ENCODE peak calls at places on chromosome 10, in eight cellular contexts. C, Y, B, O, A, S, N and G are unnamed samples.

GRCh38 chr10:12628964-12629766 is 279.8 kb downstream of the CAMK1D start:
- DNase-seq in O (no peak), Y (no peak), C (no peak), N (peak), S (peak), A (no peak), B (no peak), G (peak)

GRCh38 chr10:114045071-114045737 is 1.5 kb downstream of the ADRB1 start:
- DNase-seq in A (no peak), Y (no peak), B (no peak), C (no peak), S (peak), N (no peak), O (peak), G (no peak)

GRCh38 chr10:30358206-30358605 is 9.1 kb upstream of the MTPAP start:
- DNase-seq in B (no peak), A (no peak), C (no peak), S (no peak), N (no peak), O (no peak), Y (no peak), G (no peak)

GRCh38 chr10:18658301-18658991 is 785 bp upstream of the ARL5B start:
- DNase-seq in B (peak), O (peak), S (no peak), C (peak), Y (no peak), N (no peak), A (peak), G (peak)

GRCh38 chr10:114322344-114322743 is 82.0 kb downstream of the AFAP1L2 start:
- DNase-seq in Y (no peak), B (no peak), A (no peak), C (no peak), N (no peak), S (no peak), O (no peak), G (peak)

GRCh38 chr10:48231178-48231577 is 43.3 kb downstream of the FRMPD2 start:
- DNase-seq in S (no peak), B (no peak), A (no peak), O (no peak), Y (no peak), N (no peak), C (peak), G (no peak)

GRCh38 chr10:102227050-102227449 is 951 bp downstream of the ELOVL3 start:
- DNase-seq in S (no peak), A (peak), C (no peak), B (no peak), Y (no peak), N (peak), O (no peak), G (no peak)

GRCh38 chr10:88582806-88583583 is at the start of gene RNLS:
- DNase-seq in A (peak), C (peak), N (no peak), O (peak), S (no peak), B (peak), Y (no peak), G (peak)

GRCh38 chr10:63752318-63752717 is 231.1 kb downstream of the REEP3 start:
- DNase-seq in A (no peak), O (no peak), Y (no peak), C (no peak), N (no peak), S (no peak), B (no peak), G (no peak)

GRCh38 chr10:123427386-123427785 is 238.8 kb upstream of the GPR26 start:
- DNase-seq in N (no peak), S (peak), A (no peak), B (no peak), O (no peak), Y (no peak), C (no peak), G (no peak)

GRCh38 chr10:102644066-102644645 is at the start of gene TRIM8:
- DNase-seq in Y (no peak), S (peak), C (no peak), B (peak), O (peak), A (no peak), N (no peak), G (no peak)

GRCh38 chr10:78724846-78725245 is 343.9 kb upstream of the ZMIZ1 start:
- DNase-seq in O (no peak), Y (no peak), S (no peak), C (no peak), N (no peak), A (no peak), B (no peak), G (no peak)

GRCh38 chr10:99507265-99507664 is 25.5 kb upstream of the NKX2-3 start:
- DNase-seq in B (no peak), S (no peak), Y (no peak), A (no peak), O (no peak), C (no peak), N (no peak), G (no peak)

GRCh38 chr10:97566338-97566986 is 6.1 kb upstream of the ANKRD2 start:
- DNase-seq in A (no peak), N (peak), B (no peak), Y (no peak), O (no peak), S (peak), C (no peak), G (no peak)

GRCh38 chr10:69721690-69722310 is 79.9 kb upstream of the COL13A1 start:
- DNase-seq in N (no peak), S (peak), B (no peak), C (no peak), Y (no peak), A (peak), O (peak), G (no peak)

GRCh38 chr10:4120454-4120853 is 335.4 kb upstream of the KLF6 start:
- DNase-seq in A (no peak), S (no peak), O (no peak), B (peak), C (no peak), N (no peak), Y (no peak), G (no peak)

GRCh38 chr10:11243425-11244222 is 226.0 kb downstream of the CELF2 start:
- DNase-seq in B (no peak), A (peak), O (no peak), S (no peak), N (no peak), C (no peak), Y (no peak), G (peak)

GRCh38 chr10:101595591-101596433 is 7.7 kb downstream of the DPCD start:
- DNase-seq in N (no peak), A (no peak), B (no peak), Y (no peak), C (no peak), S (no peak), O (no peak), G (no peak)

GRCh38 chr10:26799342-26799741 is 61.4 kb downstream of the ABI1 start:
- DNase-seq in B (peak), A (no peak), N (no peak), C (peak), O (peak), S (no peak), Y (no peak), G (no peak)

GRCh38 chr10:5079306-5079830 is 14.8 kb upstream of the AKR1C3 start:
- DNase-seq in B (no peak), A (no peak), C (no peak), S (no peak), N (no peak), Y (no peak), O (no peak), G (no peak)

GRCh38 chr10:110962443-110962842 is 43.0 kb downstream of the SHOC2 start:
- DNase-seq in Y (no peak), B (no peak), N (no peak), C (no peak), O (no peak), A (no peak), S (no peak), G (no peak)

GRCh38 chr10:78996449-78997129 is 72.2 kb upstream of the ZMIZ1 start:
- DNase-seq in B (no peak), Y (no peak), A (no peak), C (no peak), S (no peak), N (no peak), O (no peak), G (no peak)

GRCh38 chr10:13302821-13303555 is 3.1 kb upstream of the PHYH start:
- DNase-seq in S (no peak), O (no peak), A (no peak), N (no peak), B (no peak), C (no peak), Y (no peak), G (no peak)

GRCh38 chr10:71735709-71736569 is 16.4 kb upstream of the C10orf105 start:
- DNase-seq in B (no peak), C (no peak), Y (no peak), N (peak), A (no peak), S (no peak), O (no peak), G (no peak)

GRCh38 chr10:21720090-21720489 is 186.1 kb downstream of the MLLT10 start:
- DNase-seq in Y (no peak), N (no peak), S (no peak), B (no peak), A (peak), O (no peak), C (no peak), G (peak)

GRCh38 chr10:77664018-77664417 is 26.4 kb upstream of the KCNMA1 start:
- DNase-seq in B (no peak), O (no peak), A (no peak), N (no peak), Y (no peak), S (no peak), C (no peak), G (no peak)

GRCh38 chr10:77661674-77662073 is 24.1 kb upstream of the KCNMA1 start:
- DNase-seq in A (no peak), C (no peak), S (no peak), B (no peak), Y (no peak), O (no peak), N (no peak), G (no peak)

GRCh38 chr10:77666821-77667220 is 29.2 kb upstream of the KCNMA1 start:
- DNase-seq in C (no peak), B (no peak), O (no peak), Y (no peak), N (no peak), S (peak), A (no peak), G (peak)

DNA sequence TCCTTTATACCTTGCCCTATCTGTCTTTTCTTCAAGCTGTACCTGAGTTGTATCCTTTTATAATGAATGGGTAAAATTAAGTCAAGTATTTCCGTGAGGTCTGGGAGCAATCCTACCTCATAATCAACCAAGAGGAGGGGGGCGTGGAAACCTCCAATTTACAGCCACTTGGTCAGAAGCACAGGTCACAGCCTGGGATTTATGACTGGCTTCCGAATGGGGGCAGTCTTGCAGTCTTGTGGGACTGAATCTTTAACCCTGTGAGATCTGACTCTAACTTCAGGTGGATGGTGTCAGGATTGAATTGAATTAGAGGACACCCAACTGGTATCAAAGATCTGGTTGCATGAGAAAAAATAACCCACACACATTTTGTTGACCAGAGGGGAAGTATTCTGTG is 23.5 kb upstream of the KCNMA1 start:
- DNase-seq in S (no peak), C (no peak), Y (no peak), O (no peak), N (no peak), B (no peak), A (no peak), G (no peak)
- TF ChIP-seq CTCF in S (peak), C (no peak), Y (no peak), O (no peak), N (no peak), B (no peak), A (no peak), G (no peak)

GRCh38 chr10:24898501-24898900 is 53.9 kb downstream of the PRTFDC1 start:
- DNase-seq in N (no peak), O (no peak), B (no peak), S (no peak), C (no peak), Y (no peak), A (no peak), G (peak)
- TF ChIP-seq EZH2 in N (no peak), O (no peak), B (no peak), S (no peak), C (no peak), Y (no peak), A (no peak), G (no peak)

DNA sequence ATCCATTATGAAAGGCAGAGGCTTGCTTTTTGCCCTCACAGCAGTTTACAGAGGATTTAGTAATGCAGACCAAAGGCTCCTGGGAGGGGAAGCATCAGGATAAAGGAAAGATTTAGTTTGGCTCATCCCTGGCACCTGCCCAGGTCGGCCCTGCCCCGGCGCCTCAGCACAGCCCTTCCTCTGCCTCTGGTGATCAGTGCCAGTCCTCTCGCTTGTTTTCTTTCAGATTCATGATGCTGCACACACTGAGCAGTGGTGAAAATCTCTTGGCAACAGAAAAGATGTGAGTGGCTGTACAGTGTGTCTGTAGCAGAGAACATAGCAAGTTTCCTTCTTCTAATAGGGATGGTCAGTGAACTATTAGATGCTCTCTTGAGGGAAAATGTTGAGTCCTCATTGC is 994.1 kb downstream of the KCNMA1 start:
- DNase-seq in Y (no peak), B (no peak), S (no peak), A (no peak), C (no peak), N (no peak), O (no peak), G (no peak)
- TF ChIP-seq CTCF in Y (no peak), B (no peak), S (no peak), A (no peak), C (no peak), N (no peak), O (no peak), G (no peak)

DNA sequence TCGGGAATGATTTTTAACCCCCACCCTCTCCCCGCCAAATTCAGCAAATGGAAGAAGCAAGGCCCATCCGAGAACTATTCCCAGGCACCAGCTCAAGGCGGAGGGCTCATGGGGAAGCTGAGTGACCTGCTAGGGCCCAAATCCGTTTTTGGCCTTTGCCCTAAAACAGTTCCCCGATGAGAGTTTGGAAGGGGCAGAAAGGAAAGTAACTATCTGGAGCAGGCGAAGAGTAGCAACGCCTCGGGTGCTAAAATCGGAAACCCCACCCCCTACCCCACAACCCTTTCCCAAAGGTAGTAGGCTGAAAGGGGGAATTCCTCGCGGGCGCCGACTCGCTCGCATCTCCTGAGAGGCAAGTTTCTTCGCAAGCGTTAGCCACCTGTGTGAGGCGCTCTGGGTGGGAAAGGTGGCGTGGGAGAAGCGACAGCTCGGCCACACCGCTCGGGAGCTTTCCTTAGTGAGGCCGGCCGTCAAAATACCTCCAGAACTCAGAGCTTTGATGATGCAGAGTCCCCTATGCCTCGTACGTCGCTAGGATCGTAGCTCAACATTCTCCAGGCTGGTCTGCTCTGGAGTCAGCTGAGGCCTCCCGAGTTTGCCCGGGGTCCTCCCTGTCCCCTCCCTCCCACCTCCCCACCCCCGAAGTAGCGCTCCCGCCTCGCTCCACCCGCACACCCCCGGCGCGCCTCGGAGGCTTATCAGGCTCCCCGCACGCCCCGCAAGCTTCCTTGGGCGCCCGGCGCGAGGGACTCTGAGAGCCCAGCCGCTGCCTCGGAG is 638 bp upstream of the PRKG1 start:
- DNase-seq in S (peak), O (no peak), Y (no peak), C (no peak), N (no peak), B (peak), A (peak), G (peak)
- TF ChIP-seq EZH2 in S (no peak), O (peak), Y (no peak), C (no peak), N (no peak), B (no peak), A (no peak), G (no peak)

GRCh38 chr10:14554843-14555205 is 219.9 kb downstream of the FAM107B start:
- DNase-seq in B (no peak), Y (no peak), N (peak), O (peak), A (no peak), C (no peak), S (peak), G (no peak)

GRCh38 chr10:14558025-14558424 is 216.7 kb downstream of the FAM107B start:
- DNase-seq in S (no peak), B (no peak), A (no peak), C (no peak), O (no peak), N (no peak), Y (no peak), G (no peak)

GRCh38 chr10:14557573-14557972 is 217.1 kb downstream of the FAM107B start:
- DNase-seq in S (no peak), A (no peak), O (no peak), N (no peak), Y (no peak), B (no peak), C (no peak), G (no peak)

GRCh38 chr10:14555806-14556205 is 218.9 kb downstream of the FAM107B start:
- DNase-seq in Y (no peak), A (no peak), N (no peak), S (no peak), B (peak), C (no peak), O (no peak), G (no peak)

DNA sequence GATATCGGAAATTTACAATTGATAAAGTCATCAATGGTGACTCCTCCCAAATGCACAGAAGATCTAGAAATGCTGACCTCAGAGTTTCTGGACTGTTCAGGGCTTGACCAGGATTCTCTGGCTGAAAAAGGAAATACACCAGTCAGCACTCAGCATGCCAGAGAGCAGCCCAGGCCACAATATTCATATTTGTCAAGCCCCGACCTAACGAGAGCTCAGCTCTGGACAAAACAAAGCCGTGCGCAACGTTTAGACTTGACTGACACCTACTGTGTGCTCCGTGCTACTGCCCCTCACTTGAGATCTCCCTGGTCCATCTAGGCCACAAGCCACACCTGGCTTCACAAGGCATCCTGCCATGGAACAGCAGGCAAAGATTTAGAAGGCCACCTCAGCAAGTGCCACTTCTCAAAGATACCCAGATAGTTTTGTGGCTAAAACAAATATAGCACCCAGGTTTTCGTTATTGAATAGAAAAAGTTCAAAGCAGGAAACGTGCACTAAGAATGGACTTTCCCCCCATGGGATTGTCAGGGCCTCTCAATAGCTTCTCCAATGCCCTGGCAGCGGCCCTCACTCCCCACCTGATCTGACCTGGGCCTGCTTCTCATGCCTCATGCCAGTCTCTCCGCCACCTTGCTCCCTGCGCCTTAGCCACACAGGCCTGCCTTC is 218.3 kb downstream of the FAM107B start:
- DNase-seq in S (no peak), B (peak), O (peak), A (peak), Y (no peak), C (peak), N (no peak), G (no peak)
- TF ChIP-seq CTCF in S (peak), B (peak), O (peak), A (no peak), Y (no peak), C (peak), N (no peak), G (no peak)

GRCh38 chr10:121848082-121848481 is 79.7 kb downstream of the ATE1 start:
- DNase-seq in A (no peak), O (no peak), B (no peak), Y (no peak), S (no peak), C (no peak), N (no peak), G (no peak)
- TF ChIP-seq EZH2 in A (no peak), O (no peak), B (no peak), Y (no peak), S (no peak), C (no peak), N (no peak), G (no peak)